ENCODE peak calls at places on chromosomes 2 and 18, in four cellular contexts. E is HCT116, F is psoas muscle, C is cardiac muscle cell. S is an unnamed sample.

GRCh38 chr2:109260886-109261700 is 132.1 kb downstream of the SH3RF3 start:
- DNase-seq in E (no peak), F (no peak), C (peak), S (no peak)

GRCh38 chr2:112621792-112622527 is 23.8 kb upstream of the SLC20A1 start:
- DNase-seq in E (no peak), F (no peak), C (no peak), S (peak)

GRCh38 chr2:101400048-101400447 is 12.7 kb upstream of the CREG2 start:
- DNase-seq in E (no peak), F (no peak), C (no peak), S (no peak)

GRCh38 chr2:221371347-221371746 is 200.8 kb downstream of the EPHA4 start:
- DNase-seq in E (no peak), F (no peak), C (no peak), S (no peak)

GRCh38 chr2:112092286-112093041 is 37.4 kb downstream of the TMEM87B start:
- DNase-seq in E (no peak), F (no peak), C (no peak), S (no peak)

GRCh38 chr2:43611987-43612894 is 16.4 kb upstream of the THADA start:
- DNase-seq in E (peak), F (peak), C (peak), S (peak)

GRCh38 chr2:191311627-191312026 is 66.4 kb downstream of the MYO1B start:
- DNase-seq in E (peak), F (no peak), C (no peak), S (no peak)

GRCh38 chr2:31004252-31004651 is 134.0 kb downstream of the GALNT14 start:
- DNase-seq in E (no peak), F (no peak), C (no peak), S (no peak)

GRCh38 chr18:55439036-55439435 is 149.0 kb downstream of the TCF4 start:
- DNase-seq in E (no peak), F (no peak), C (no peak), S (no peak)

GRCh38 chr2:68831688-68832087 is 39.5 kb downstream of the BMP10 start:
- DNase-seq in E (no peak), F (no peak), C (no peak), S (no peak)

GRCh38 chr18:62179213-62179612 is 7.6 kb downstream of the PIGN start:
- DNase-seq in E (no peak), F (no peak), C (no peak), S (no peak)

GRCh38 chr2:234950730-234951385 is 959 bp upstream of the SH3BP4 start:
- DNase-seq in E (no peak), F (no peak), C (no peak), S (no peak)
- TF ChIP-seq CTCF in E (no peak), F (no peak), C (no peak), S (no peak)

DNA sequence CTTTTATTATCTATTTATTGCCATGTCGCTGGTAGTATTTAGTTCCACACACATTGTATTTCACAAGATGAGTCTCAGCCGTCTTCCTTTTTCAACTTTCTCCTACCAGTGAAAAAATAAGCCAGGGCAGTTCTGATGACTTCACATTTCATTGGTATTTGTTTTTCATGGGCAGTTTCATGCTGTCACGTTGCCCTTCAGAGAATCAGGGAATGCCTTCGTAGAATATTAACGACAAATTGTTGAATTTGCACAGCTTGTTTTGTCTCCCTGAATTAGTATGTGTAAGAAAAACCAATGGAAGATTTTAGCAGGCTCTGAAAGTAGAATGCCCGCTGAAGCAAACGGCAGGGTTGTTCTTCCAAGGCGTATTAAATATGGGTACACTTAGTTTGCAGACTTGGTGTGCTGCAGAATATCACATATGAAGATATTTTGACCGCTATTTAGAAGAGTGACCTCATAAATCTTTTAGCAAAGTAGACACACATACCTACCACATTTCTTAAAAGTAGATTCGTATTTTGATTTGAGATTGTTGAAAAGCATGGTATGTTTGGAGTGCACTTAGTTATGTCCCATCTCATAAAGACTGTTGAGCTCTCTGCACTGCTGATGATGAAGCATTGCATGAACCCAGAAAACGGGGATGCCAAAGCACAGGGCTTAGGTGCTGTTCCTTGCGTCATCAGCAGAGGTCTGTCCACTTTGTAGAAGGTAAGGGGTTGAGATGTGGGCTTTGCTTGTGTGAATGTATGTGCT is 2.9 kb downstream of the NEDD4L start:
- DNase-seq in E (no peak), F (no peak), C (no peak), S (no peak)
- TF ChIP-seq CTCF in E (no peak), F (no peak), C (no peak), S (no peak)

GRCh38 chr18:35130236-35130635 is 89.0 kb downstream of the MAPRE2 start:
- DNase-seq in E (no peak), F (no peak), C (no peak), S (no peak)
- TF ChIP-seq CTCF in E (no peak), F (no peak), C (no peak), S (no peak)

DNA sequence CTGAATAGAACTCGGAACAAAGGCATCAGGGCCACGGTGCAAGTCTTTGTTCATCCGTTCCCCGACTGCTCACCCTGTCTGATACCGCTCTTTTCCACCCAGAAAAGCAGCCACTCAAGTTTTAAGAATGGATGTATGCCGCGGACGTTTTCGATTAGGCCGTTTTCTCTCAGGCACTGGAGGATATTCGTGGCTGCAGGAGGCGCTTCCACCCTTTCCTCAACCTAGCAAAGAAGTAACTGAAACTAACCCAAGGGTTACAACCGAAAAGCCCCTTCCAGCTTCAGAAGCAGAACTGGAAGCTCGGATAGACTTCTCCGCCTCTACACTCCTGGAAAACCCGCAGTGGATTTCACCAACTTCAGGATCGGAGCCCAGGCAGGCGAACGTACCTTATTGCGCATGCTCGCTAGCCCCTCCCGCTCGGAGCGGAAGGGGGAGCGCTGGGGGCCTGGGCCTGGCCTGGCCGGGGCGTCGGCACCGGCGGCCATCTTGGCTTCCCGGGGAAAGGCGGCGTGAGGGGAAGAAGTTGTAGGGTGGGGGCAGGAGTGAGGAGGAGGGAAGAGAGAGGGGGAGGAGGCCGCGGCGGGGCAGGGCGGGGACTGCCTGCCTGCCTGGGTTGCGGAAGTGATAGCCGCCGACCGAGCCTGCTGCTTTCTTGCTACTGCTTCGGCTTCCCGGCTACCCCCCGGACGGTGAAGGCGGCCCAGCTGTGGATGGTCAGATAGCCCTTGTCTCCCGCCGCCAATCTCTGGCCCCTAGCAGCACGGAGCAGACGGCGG is at the start of gene ACTR3:
- DNase-seq in E (peak), F (peak), C (peak), S (peak)
- TF ChIP-seq CTCF in E (no peak), F (no peak), C (peak), S (no peak)

GRCh38 chr2:28664120-28664842 is 87.3 kb upstream of the PPP1CB start:
- DNase-seq in E (no peak), F (no peak), C (peak), S (no peak)

GRCh38 chr2:28663359-28663758 is 88.3 kb upstream of the PPP1CB start:
- DNase-seq in E (no peak), F (no peak), C (no peak), S (no peak)

GRCh38 chr2:28662044-28662443 is 89.6 kb upstream of the PPP1CB start:
- DNase-seq in E (no peak), F (no peak), C (no peak), S (no peak)

GRCh38 chr2:28661589-28662001 is 90.0 kb upstream of the PPP1CB start:
- DNase-seq in E (no peak), F (peak), C (no peak), S (no peak)

DNA sequence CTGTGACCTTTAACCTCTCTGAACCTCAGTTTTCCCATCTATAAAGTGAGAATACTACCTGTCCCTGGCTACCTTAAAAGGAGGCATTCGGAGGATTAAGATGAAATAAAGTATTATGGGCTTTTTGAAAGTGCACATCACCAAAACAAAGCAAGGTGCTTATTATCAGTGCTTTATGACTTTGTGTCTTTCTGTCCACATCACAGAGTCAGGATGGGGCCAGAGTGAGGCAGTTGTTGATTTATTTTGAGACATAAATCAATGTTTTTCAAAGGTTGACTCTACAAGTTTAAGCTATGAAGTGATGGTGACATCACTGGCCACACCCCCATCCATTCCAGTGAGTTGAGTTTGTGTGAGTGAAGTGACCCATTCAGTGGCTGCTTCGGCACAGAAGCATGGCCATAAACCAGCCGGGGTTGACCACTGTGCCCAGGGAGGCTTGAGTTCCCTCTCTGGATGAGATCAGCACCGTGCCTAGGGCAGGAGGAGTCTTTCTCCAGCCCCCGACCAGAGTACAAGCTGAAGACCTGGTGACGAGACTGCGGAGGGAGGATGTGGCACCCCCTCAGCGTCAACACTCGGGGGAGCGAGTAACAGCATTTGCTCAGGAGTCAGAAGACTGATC is 89.0 kb upstream of the PPP1CB start:
- DNase-seq in E (no peak), F (no peak), C (no peak), S (no peak)
- TF ChIP-seq CTCF in E (no peak), F (no peak), C (no peak), S (no peak)

DNA sequence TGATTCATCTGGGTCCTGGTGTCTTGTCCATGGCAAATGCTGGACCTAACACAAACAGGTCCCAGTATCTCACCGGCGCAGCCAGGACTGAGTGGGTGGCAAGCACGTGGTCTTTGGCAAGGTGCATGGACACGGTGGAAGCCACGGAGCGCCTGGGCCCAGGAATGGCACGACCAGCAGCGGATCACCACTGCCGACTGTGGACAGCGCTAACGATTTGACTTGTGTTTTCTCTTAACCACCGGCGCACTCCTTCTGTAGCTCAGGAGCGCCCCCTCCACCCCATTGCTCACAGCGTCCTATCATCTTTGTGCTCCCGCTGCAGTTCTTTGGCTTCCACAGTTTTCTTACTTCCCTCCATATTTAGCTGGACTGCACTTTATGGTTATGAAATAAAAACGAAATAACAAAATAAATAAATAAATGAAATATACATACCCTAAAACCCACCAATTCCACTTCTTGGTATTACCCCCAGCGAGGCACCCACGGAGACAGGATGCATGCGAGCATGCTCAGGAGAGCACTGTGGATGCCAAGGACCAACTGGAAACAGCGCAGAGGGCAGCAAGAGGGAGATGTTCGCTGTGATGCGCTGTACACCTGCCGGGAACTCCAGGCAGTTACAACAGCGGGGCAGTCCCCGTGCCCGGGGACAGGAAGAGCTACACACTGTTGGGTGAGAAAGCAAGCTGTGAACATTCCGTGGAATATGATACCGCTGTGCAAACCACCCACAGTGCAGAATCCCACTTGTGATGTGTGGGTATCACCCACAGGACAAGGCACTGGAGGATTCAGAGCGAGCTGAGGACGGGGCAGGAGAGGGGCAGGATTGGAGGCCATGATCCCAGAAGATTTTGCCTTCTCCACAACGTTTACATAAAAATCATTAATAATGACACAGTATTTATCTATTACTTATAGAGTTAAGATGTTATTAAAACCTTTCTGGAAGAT is 7.0 kb upstream of the CIDEA start:
- DNase-seq in E (no peak), F (peak), C (peak), S (no peak)
- TF ChIP-seq CTCF in E (no peak), F (no peak), C (peak), S (no peak)

GRCh38 chr2:122191331-122191730 is 435.9 kb downstream of the TSN start:
- DNase-seq in E (peak), F (no peak), C (peak), S (peak)
- TF ChIP-seq CTCF in E (peak), F (no peak), C (peak), S (peak)

GRCh38 chr2:219916261-219916660 is 288.8 kb downstream of the SLC4A3 start:
- DNase-seq in E (no peak), F (no peak), C (no peak), S (no peak)

GRCh38 chr2:219914577-219914976 is 287.1 kb downstream of the SLC4A3 start:
- DNase-seq in E (no peak), F (no peak), C (no peak), S (no peak)

GRCh38 chr2:219911541-219911940 is 284.1 kb downstream of the SLC4A3 start:
- DNase-seq in E (no peak), F (no peak), C (no peak), S (no peak)

GRCh38 chr2:219908538-219908937 is 281.1 kb downstream of the SLC4A3 start:
- DNase-seq in E (no peak), F (no peak), C (no peak), S (no peak)

DNA sequence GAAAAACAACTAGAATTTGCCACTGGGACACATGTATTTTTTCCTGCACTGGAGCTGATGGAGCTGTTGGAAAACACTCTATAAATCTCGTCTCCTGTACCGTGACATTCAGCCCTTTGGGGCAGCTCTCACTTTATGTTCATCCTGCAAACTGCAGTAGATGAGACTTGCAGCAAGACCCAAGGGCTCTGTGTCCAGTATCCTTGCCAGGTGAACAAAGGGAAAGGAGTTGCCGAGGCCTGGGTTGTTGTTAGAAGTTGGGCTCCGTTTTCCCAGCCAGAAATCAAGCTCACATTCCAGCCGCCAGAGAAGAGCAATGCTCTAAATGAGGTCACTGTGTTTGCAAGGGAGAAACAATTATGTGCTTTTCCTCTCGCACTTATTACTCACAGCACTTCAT is 285.1 kb downstream of the SLC4A3 start:
- DNase-seq in E (no peak), F (no peak), C (peak), S (no peak)
- TF ChIP-seq CTCF in E (no peak), F (no peak), C (no peak), S (no peak)

S was measured in right lobe of liver.